ENCODE peak calls at places on chromosomes 2 and 18, in four cellular contexts. A is endothelial cell; L is left ventricle myocardium inferior; Y is effector memory CD8-positive, alpha-beta T cell. W is an unnamed sample.

GRCh38 chr2:232432598-232433184 is 23.3 kb upstream of the ALPI start:
- DNase-seq in Y (no peak), A (peak), L (no peak), W (no peak)

GRCh38 chr18:22856870-22857269 is 76.3 kb upstream of the RBBP8 start:
- DNase-seq in L (no peak), Y (no peak), A (no peak), W (no peak)

GRCh38 chr18:77130229-77131099 is 2.1 kb downstream of the MBP start:
- DNase-seq in A (no peak), L (no peak), Y (no peak), W (peak)

GRCh38 chr18:78650926-78651325 is 328.7 kb upstream of the SALL3 start:
- DNase-seq in A (no peak), Y (no peak), L (no peak), W (no peak)

GRCh38 chr2:96143848-96144480 is 1.3 kb downstream of the DUSP2 start:
- DNase-seq in L (no peak), A (peak), Y (peak), W (peak)

GRCh38 chr2:182435754-182436153 is 8.9 kb upstream of the PDE1A start:
- DNase-seq in A (no peak), Y (no peak), L (no peak), W (no peak)

GRCh38 chr2:127197475-127198385 is 22.4 kb downstream of the CYP27C1 start:
- DNase-seq in Y (peak), L (peak), A (peak), W (peak)

GRCh38 chr18:77334876-77335275 is 85.2 kb downstream of the GALR1 start:
- DNase-seq in A (no peak), Y (no peak), L (no peak), W (no peak)

GRCh38 chr2:8575011-8575750 is 106.7 kb upstream of the ID2 start:
- DNase-seq in Y (peak), L (no peak), A (no peak), W (no peak)

GRCh38 chr2:55231546-55232083 is 478 bp downstream of the CLHC1 start:
- DNase-seq in Y (no peak), A (no peak), L (no peak), W (no peak)

GRCh38 chr2:120774557-120775160 is 39.0 kb downstream of the GLI2 start:
- DNase-seq in Y (no peak), L (peak), A (no peak), W (no peak)

GRCh38 chr2:9694661-9695060 is 63.9 kb upstream of the YWHAQ start:
- DNase-seq in Y (no peak), L (no peak), A (no peak), W (no peak)

GRCh38 chr2:70043252-70043875 is 43.9 kb upstream of the PCBP1 start:
- DNase-seq in Y (peak), L (no peak), A (no peak), W (no peak)

GRCh38 chr2:81412681-81413080 is 1108.1 kb upstream of the LRRTM1 start:
- DNase-seq in L (no peak), A (no peak), Y (no peak), W (no peak)

W was measured in erythroblast.